ENCODE peak calls at places on chromosome 7, in ten cellular contexts. One of them, this sample, is unnamed.

GRCh38 chr7:90250601-90251303 is 5.8 kb downstream of the CFAP69 start:
- DNase-seq in hepatocyte: no peak
- DNase-seq in body of pancreas: no peak
- DNase-seq in BE2C: no peak
- DNase-seq in glutamatergic neuron: no peak
- DNase-seq in ovary: no peak
- DNase-seq in left ventricle myocardium inferior: no peak
- DNase-seq in HCT116: no peak
- DNase-seq in tibial artery: no peak
- DNase-seq in HepG2: no peak
- DNase-seq in this sample: no peak

GRCh38 chr7:54615545-54615944 is 73.4 kb downstream of the VSTM2A start:
- DNase-seq in tibial artery: no peak
- DNase-seq in body of pancreas: no peak
- DNase-seq in glutamatergic neuron: no peak
- DNase-seq in BE2C: no peak
- DNase-seq in HepG2: no peak
- DNase-seq in left ventricle myocardium inferior: no peak
- DNase-seq in hepatocyte: no peak
- DNase-seq in ovary: no peak
- DNase-seq in HCT116: no peak
- DNase-seq in this sample: no peak

GRCh38 chr7:20158684-20159083 is 58.5 kb downstream of the MACC1 start:
- DNase-seq in HCT116: no peak
- DNase-seq in tibial artery: no peak
- DNase-seq in BE2C: no peak
- DNase-seq in hepatocyte: no peak
- DNase-seq in ovary: no peak
- DNase-seq in glutamatergic neuron: no peak
- DNase-seq in HepG2: peak
- DNase-seq in left ventricle myocardium inferior: no peak
- DNase-seq in body of pancreas: peak
- DNase-seq in this sample: no peak

GRCh38 chr7:153886121-153886505 is 166.1 kb upstream of the DPP6 start:
- DNase-seq in HepG2: no peak
- DNase-seq in tibial artery: no peak
- DNase-seq in left ventricle myocardium inferior: no peak
- DNase-seq in ovary: no peak
- DNase-seq in glutamatergic neuron: no peak
- DNase-seq in BE2C: no peak
- DNase-seq in body of pancreas: peak
- DNase-seq in HCT116: no peak
- DNase-seq in hepatocyte: no peak
- DNase-seq in this sample: no peak

GRCh38 chr7:121603886-121604285 is 207.8 kb upstream of the FAM3C start:
- DNase-seq in BE2C: no peak
- DNase-seq in HepG2: no peak
- DNase-seq in hepatocyte: no peak
- DNase-seq in glutamatergic neuron: no peak
- DNase-seq in HCT116: no peak
- DNase-seq in left ventricle myocardium inferior: no peak
- DNase-seq in body of pancreas: no peak
- DNase-seq in tibial artery: no peak
- DNase-seq in ovary: no peak
- DNase-seq in this sample: no peak

GRCh38 chr7:50712527-50713356 is 70.0 kb downstream of the GRB10 start:
- DNase-seq in left ventricle myocardium inferior: no peak
- DNase-seq in BE2C: no peak
- DNase-seq in HCT116: no peak
- DNase-seq in hepatocyte: no peak
- DNase-seq in tibial artery: no peak
- DNase-seq in body of pancreas: no peak
- DNase-seq in HepG2: no peak
- DNase-seq in ovary: no peak
- DNase-seq in glutamatergic neuron: no peak
- DNase-seq in this sample: no peak

GRCh38 chr7:49866076-49866735 is 92.8 kb downstream of the VWC2 start:
- DNase-seq in body of pancreas: no peak
- DNase-seq in HepG2: no peak
- DNase-seq in tibial artery: no peak
- DNase-seq in ovary: no peak
- DNase-seq in HCT116: no peak
- DNase-seq in left ventricle myocardium inferior: no peak
- DNase-seq in BE2C: no peak
- DNase-seq in hepatocyte: no peak
- DNase-seq in glutamatergic neuron: no peak
- DNase-seq in this sample: no peak

GRCh38 chr7:15829689-15830088 is 143.2 kb upstream of the MEOX2 start:
- DNase-seq in tibial artery: peak
- DNase-seq in hepatocyte: no peak
- DNase-seq in BE2C: no peak
- DNase-seq in HCT116: no peak
- DNase-seq in left ventricle myocardium inferior: no peak
- DNase-seq in body of pancreas: peak
- DNase-seq in HepG2: no peak
- DNase-seq in glutamatergic neuron: no peak
- DNase-seq in ovary: peak
- DNase-seq in this sample: no peak

GRCh38 chr7:132177708-132178392 is 398.4 kb downstream of the PLXNA4 start:
- DNase-seq in body of pancreas: no peak
- DNase-seq in BE2C: no peak
- DNase-seq in HCT116: no peak
- DNase-seq in hepatocyte: no peak
- DNase-seq in tibial artery: no peak
- DNase-seq in ovary: no peak
- DNase-seq in HepG2: no peak
- DNase-seq in glutamatergic neuron: no peak
- DNase-seq in left ventricle myocardium inferior: no peak
- DNase-seq in this sample: no peak

GRCh38 chr7:102459221-102459844 is 5.3 kb downstream of the ALKBH4 start:
- DNase-seq in hepatocyte: no peak
- DNase-seq in ovary: no peak
- DNase-seq in left ventricle myocardium inferior: no peak
- DNase-seq in BE2C: no peak
- DNase-seq in glutamatergic neuron: no peak
- DNase-seq in tibial artery: no peak
- DNase-seq in HCT116: no peak
- DNase-seq in body of pancreas: no peak
- DNase-seq in HepG2: no peak
- DNase-seq in this sample: no peak

GRCh38 chr7:106039486-106040060 is 72.5 kb downstream of the SYPL1 start:
- DNase-seq in tibial artery: peak
- DNase-seq in BE2C: peak
- DNase-seq in ovary: peak
- DNase-seq in HCT116: no peak
- DNase-seq in HepG2: no peak
- DNase-seq in glutamatergic neuron: peak
- DNase-seq in body of pancreas: no peak
- DNase-seq in left ventricle myocardium inferior: no peak
- DNase-seq in hepatocyte: peak
- DNase-seq in this sample: no peak

GRCh38 chr7:138226851-138227250 is 150.6 kb downstream of the AKR1D1 start:
- DNase-seq in glutamatergic neuron: no peak
- DNase-seq in left ventricle myocardium inferior: no peak
- DNase-seq in body of pancreas: no peak
- DNase-seq in HepG2: no peak
- DNase-seq in ovary: no peak
- DNase-seq in HCT116: no peak
- DNase-seq in BE2C: no peak
- DNase-seq in tibial artery: no peak
- DNase-seq in hepatocyte: no peak
- DNase-seq in this sample: no peak

GRCh38 chr7:138125598-138126111 is 49.4 kb downstream of the AKR1D1 start:
- DNase-seq in glutamatergic neuron: no peak
- DNase-seq in body of pancreas: peak
- DNase-seq in hepatocyte: no peak
- DNase-seq in tibial artery: no peak
- DNase-seq in HCT116: no peak
- DNase-seq in left ventricle myocardium inferior: no peak
- DNase-seq in ovary: no peak
- DNase-seq in HepG2: no peak
- DNase-seq in BE2C: no peak
- DNase-seq in this sample: no peak

GRCh38 chr7:66522518-66522917 is 106.2 kb upstream of the KCTD7 start:
- DNase-seq in ovary: no peak
- DNase-seq in left ventricle myocardium inferior: no peak
- DNase-seq in HepG2: no peak
- DNase-seq in HCT116: no peak
- DNase-seq in tibial artery: no peak
- DNase-seq in body of pancreas: no peak
- DNase-seq in BE2C: no peak
- DNase-seq in hepatocyte: no peak
- DNase-seq in glutamatergic neuron: no peak
- DNase-seq in this sample: no peak

GRCh38 chr7:132619967-132620366 is 43.7 kb upstream of the PLXNA4 start:
- DNase-seq in glutamatergic neuron: no peak
- DNase-seq in ovary: no peak
- DNase-seq in left ventricle myocardium inferior: no peak
- DNase-seq in tibial artery: no peak
- DNase-seq in body of pancreas: no peak
- DNase-seq in BE2C: no peak
- DNase-seq in HCT116: no peak
- DNase-seq in hepatocyte: no peak
- DNase-seq in HepG2: no peak
- DNase-seq in this sample: no peak

GRCh38 chr7:84714765-84715164 is 472.1 kb downstream of the SEMA3D start:
- DNase-seq in tibial artery: no peak
- DNase-seq in HepG2: no peak
- DNase-seq in ovary: no peak
- DNase-seq in BE2C: no peak
- DNase-seq in body of pancreas: no peak
- DNase-seq in left ventricle myocardium inferior: no peak
- DNase-seq in hepatocyte: no peak
- DNase-seq in glutamatergic neuron: no peak
- DNase-seq in HCT116: no peak
- DNase-seq in this sample: no peak

GRCh38 chr7:65946895-65947294 is 35.1 kb downstream of the GUSB start:
- DNase-seq in ovary: peak
- DNase-seq in HCT116: no peak
- DNase-seq in left ventricle myocardium inferior: no peak
- DNase-seq in tibial artery: peak
- DNase-seq in BE2C: no peak
- DNase-seq in glutamatergic neuron: no peak
- DNase-seq in hepatocyte: no peak
- DNase-seq in body of pancreas: peak
- DNase-seq in HepG2: peak
- DNase-seq in this sample: no peak

DNA sequence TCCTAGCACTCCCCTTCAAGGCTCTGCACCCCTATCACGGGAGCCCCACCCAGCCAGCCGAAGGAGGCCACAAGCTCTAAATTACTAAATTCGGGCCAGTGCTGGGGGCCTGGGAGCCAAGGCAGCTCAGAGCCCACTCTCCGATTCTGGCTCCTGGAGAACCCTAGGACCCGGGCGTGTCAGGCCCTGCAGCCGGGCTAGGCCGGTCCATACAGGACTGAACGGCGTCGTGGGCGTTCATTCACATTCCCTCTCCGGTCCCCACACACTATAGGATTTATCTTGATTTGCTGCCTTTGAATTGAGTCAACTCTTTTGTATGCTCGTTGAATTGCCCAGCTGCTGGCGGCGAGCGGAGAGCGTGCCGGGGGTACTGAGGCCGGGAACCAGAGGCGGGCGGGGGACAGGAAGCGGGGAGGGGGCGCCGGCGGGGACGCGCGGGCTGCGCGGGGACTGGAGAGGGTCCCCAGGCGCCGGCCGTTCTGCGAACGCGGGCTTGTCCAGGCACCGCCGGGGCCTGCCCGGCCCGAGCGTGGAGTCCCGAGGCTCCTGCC is 1.1 kb upstream of the ELFN1 start:
- DNase-seq in glutamatergic neuron: peak
- DNase-seq in HepG2: no peak
- DNase-seq in tibial artery: peak
- DNase-seq in body of pancreas: no peak
- DNase-seq in left ventricle myocardium inferior: no peak
- DNase-seq in hepatocyte: peak
- DNase-seq in HCT116: no peak
- DNase-seq in BE2C: no peak
- DNase-seq in ovary: peak
- DNase-seq in this sample: peak
- TF ChIP-seq CTCF in glutamatergic neuron: no peak
- TF ChIP-seq CTCF in HepG2: no peak
- TF ChIP-seq CTCF in tibial artery: no peak
- TF ChIP-seq CTCF in body of pancreas: no peak
- TF ChIP-seq CTCF in left ventricle myocardium inferior: no peak
- TF ChIP-seq CTCF in hepatocyte: no peak
- TF ChIP-seq CTCF in HCT116: no peak
- TF ChIP-seq CTCF in BE2C: no peak
- TF ChIP-seq CTCF in ovary: no peak
- TF ChIP-seq CTCF in this sample: no peak

DNA sequence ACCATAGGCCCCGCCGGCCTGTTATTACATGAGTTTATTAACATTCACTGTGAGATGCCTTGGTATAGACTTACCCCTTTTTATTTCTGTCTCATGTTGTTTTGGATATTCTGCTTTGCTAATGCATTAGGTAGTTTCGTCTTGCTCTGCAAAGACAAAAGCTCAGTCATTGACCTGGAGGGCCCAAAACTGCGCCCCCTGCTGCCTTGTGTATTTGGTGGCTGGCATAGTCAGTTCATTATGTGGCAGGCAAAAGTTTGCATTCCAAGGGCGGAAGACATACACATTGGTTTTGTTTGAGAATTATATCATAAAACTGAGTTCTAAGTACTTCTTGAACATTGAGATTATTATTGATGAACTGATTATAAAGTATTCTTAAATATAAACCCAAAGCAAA is 372.5 kb downstream of the SDK1 start:
- DNase-seq in body of pancreas: peak
- DNase-seq in hepatocyte: peak
- DNase-seq in ovary: no peak
- DNase-seq in BE2C: peak
- DNase-seq in HCT116: no peak
- DNase-seq in left ventricle myocardium inferior: peak
- DNase-seq in HepG2: peak
- DNase-seq in glutamatergic neuron: peak
- DNase-seq in tibial artery: no peak
- DNase-seq in this sample: no peak
- TF ChIP-seq CTCF in body of pancreas: peak
- TF ChIP-seq CTCF in hepatocyte: peak
- TF ChIP-seq CTCF in ovary: no peak
- TF ChIP-seq CTCF in BE2C: peak
- TF ChIP-seq CTCF in HCT116: peak
- TF ChIP-seq CTCF in left ventricle myocardium inferior: peak
- TF ChIP-seq CTCF in HepG2: peak
- TF ChIP-seq CTCF in glutamatergic neuron: peak
- TF ChIP-seq CTCF in tibial artery: no peak
- TF ChIP-seq CTCF in this sample: peak

GRCh38 chr7:99997545-99998137 is 17.8 kb upstream of the ZKSCAN1 start:
- DNase-seq in HCT116: no peak
- DNase-seq in tibial artery: peak
- DNase-seq in glutamatergic neuron: peak
- DNase-seq in body of pancreas: peak
- DNase-seq in BE2C: peak
- DNase-seq in HepG2: peak
- DNase-seq in hepatocyte: peak
- DNase-seq in left ventricle myocardium inferior: peak
- DNase-seq in ovary: peak
- DNase-seq in this sample: no peak
- TF ChIP-seq CTCF in HCT116: no peak
- TF ChIP-seq CTCF in tibial artery: no peak
- TF ChIP-seq CTCF in glutamatergic neuron: peak
- TF ChIP-seq CTCF in body of pancreas: peak
- TF ChIP-seq CTCF in BE2C: peak
- TF ChIP-seq CTCF in HepG2: peak
- TF ChIP-seq CTCF in hepatocyte: no peak
- TF ChIP-seq CTCF in left ventricle myocardium inferior: peak
- TF ChIP-seq CTCF in ovary: no peak
- TF ChIP-seq CTCF in this sample: no peak

GRCh38 chr7:43954524-43955228 is 28.4 kb downstream of the UBE2D4 start:
- DNase-seq in tibial artery: no peak
- DNase-seq in HCT116: peak
- DNase-seq in ovary: no peak
- DNase-seq in left ventricle myocardium inferior: no peak
- DNase-seq in HepG2: peak
- DNase-seq in body of pancreas: peak
- DNase-seq in BE2C: peak
- DNase-seq in glutamatergic neuron: peak
- DNase-seq in hepatocyte: peak
- DNase-seq in this sample: no peak
- TF ChIP-seq CTCF in tibial artery: peak
- TF ChIP-seq CTCF in HCT116: peak
- TF ChIP-seq CTCF in ovary: no peak
- TF ChIP-seq CTCF in left ventricle myocardium inferior: peak
- TF ChIP-seq CTCF in HepG2: peak
- TF ChIP-seq CTCF in body of pancreas: peak
- TF ChIP-seq CTCF in BE2C: peak
- TF ChIP-seq CTCF in glutamatergic neuron: no peak
- TF ChIP-seq CTCF in hepatocyte: peak
- TF ChIP-seq CTCF in this sample: no peak

This sample was measured in mesothelial cell of epicardium.